ENCODE peak calls at places on chromosomes 11 and 22, in six cellular contexts. One of them, this sample, is unnamed.

GRCh38 chr11:70782401-70782913 is 384.1 kb downstream of the CTTN start:
- DNase-seq in GM23338: no peak
- DNase-seq in A549: no peak
- DNase-seq in HCT116: no peak
- DNase-seq in K562: no peak
- DNase-seq in HepG2: no peak
- DNase-seq in this sample: no peak

GRCh38 chr22:20441631-20442484 is 4.2 kb upstream of the SCARF2 start:
- DNase-seq in A549: no peak
- DNase-seq in HepG2: no peak
- DNase-seq in HCT116: no peak
- DNase-seq in K562: no peak
- DNase-seq in GM23338: no peak
- DNase-seq in this sample: no peak

GRCh38 chr22:37639070-37639760 is at the start of gene SH3BP1:
- DNase-seq in GM23338: peak
- DNase-seq in K562: peak
- DNase-seq in HCT116: no peak
- DNase-seq in A549: no peak
- DNase-seq in HepG2: peak
- DNase-seq in this sample: no peak

GRCh38 chr11:59012942-59013256 is 73.2 kb upstream of the GLYATL1B start:
- DNase-seq in A549: no peak
- DNase-seq in K562: no peak
- DNase-seq in HepG2: no peak
- DNase-seq in HCT116: no peak
- DNase-seq in GM23338: no peak
- DNase-seq in this sample: no peak

GRCh38 chr22:47465809-47466208 is 703.4 kb downstream of the TBC1D22A start:
- DNase-seq in A549: no peak
- DNase-seq in K562: no peak
- DNase-seq in HepG2: no peak
- DNase-seq in GM23338: no peak
- DNase-seq in HCT116: no peak
- DNase-seq in this sample: no peak

GRCh38 chr11:8777907-8778767 is 95.5 kb downstream of the RPL27A start:
- DNase-seq in K562: no peak
- DNase-seq in HepG2: no peak
- DNase-seq in HCT116: no peak
- DNase-seq in GM23338: no peak
- DNase-seq in A549: no peak
- DNase-seq in this sample: no peak

GRCh38 chr11:112290462-112290894 is 29.8 kb upstream of the PLET1 start:
- DNase-seq in HCT116: no peak
- DNase-seq in HepG2: no peak
- DNase-seq in K562: no peak
- DNase-seq in GM23338: peak
- DNase-seq in A549: no peak
- DNase-seq in this sample: no peak

GRCh38 chr22:32130464-32130863 is 28.6 kb downstream of the C22orf42 start:
- DNase-seq in K562: no peak
- DNase-seq in A549: no peak
- DNase-seq in GM23338: no peak
- DNase-seq in HCT116: no peak
- DNase-seq in HepG2: no peak
- DNase-seq in this sample: no peak

GRCh38 chr22:46463435-46464227 is 73.8 kb downstream of the CELSR1 start:
- DNase-seq in K562: no peak
- DNase-seq in A549: no peak
- DNase-seq in HepG2: no peak
- DNase-seq in HCT116: no peak
- DNase-seq in GM23338: no peak
- DNase-seq in this sample: no peak

GRCh38 chr22:39900306-39901227 is at the start of gene GRAP2:
- DNase-seq in A549: no peak
- DNase-seq in K562: peak
- DNase-seq in HCT116: no peak
- DNase-seq in HepG2: no peak
- DNase-seq in GM23338: no peak
- DNase-seq in this sample: no peak

GRCh38 chr11:65445101-65445603 is 22.6 kb downstream of the NEAT1 start:
- DNase-seq in K562: no peak
- DNase-seq in HepG2: no peak
- DNase-seq in GM23338: no peak
- DNase-seq in HCT116: no peak
- DNase-seq in A549: no peak
- DNase-seq in this sample: no peak
- H3K27ac ChIP-seq in K562: peak
- H3K27ac ChIP-seq in HepG2: peak
- H3K27ac ChIP-seq in GM23338: no peak
- H3K27ac ChIP-seq in HCT116: peak
- H3K27ac ChIP-seq in A549: peak
- H3K27ac ChIP-seq in this sample: peak

DNA sequence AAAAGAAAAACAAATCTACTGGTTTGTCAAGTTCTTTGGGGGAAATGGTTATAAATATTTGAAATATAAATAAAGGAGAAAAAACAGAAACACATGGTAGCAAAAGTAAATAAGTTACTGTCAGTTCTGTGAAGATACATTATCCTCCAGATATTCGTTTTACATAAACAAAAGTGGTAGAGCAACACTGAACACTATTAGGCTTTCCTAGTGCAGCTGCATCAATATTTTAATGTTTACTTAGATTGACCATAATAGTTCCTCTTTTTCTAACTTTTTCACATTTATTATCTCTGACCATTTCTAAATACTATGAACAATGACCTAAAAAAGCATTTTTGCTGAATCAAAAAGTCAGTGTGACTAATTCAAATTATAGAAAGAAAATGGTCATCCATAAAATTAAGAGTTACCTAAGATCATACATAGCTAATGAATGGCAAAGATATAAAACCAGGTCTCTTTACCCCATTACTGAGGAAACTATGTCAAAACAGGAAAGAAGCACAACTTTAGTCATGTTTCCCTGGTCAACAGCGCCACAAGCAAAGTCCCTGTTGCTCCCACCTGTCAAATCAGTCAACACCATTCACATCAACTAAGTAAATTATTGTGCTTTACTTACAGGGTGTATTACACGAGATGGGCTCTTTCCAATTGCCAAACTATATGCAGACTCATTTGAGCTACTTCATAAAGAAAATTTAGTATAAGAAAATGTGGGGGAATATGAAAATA is 38.5 kb downstream of the SBF2 start:
- DNase-seq in GM23338: no peak
- DNase-seq in HCT116: no peak
- DNase-seq in K562: no peak
- DNase-seq in A549: no peak
- DNase-seq in HepG2: no peak
- DNase-seq in this sample: no peak
- TF ChIP-seq REST in GM23338: no peak
- TF ChIP-seq REST in HCT116: no peak
- TF ChIP-seq REST in K562: no peak
- TF ChIP-seq REST in A549: no peak
- TF ChIP-seq REST in HepG2: no peak
- TF ChIP-seq REST in this sample: no peak

GRCh38 chr11:1565173-1565903 is 6.7 kb downstream of the DUSP8 start:
- DNase-seq in A549: no peak
- DNase-seq in K562: no peak
- DNase-seq in HCT116: no peak
- DNase-seq in GM23338: no peak
- DNase-seq in HepG2: no peak
- DNase-seq in this sample: no peak
- H3K27ac ChIP-seq in A549: no peak
- H3K27ac ChIP-seq in K562: no peak
- H3K27ac ChIP-seq in HCT116: no peak
- H3K27ac ChIP-seq in GM23338: no peak
- H3K27ac ChIP-seq in HepG2: no peak
- H3K27ac ChIP-seq in this sample: no peak

GRCh38 chr11:43576834-43577521 is 103.6 kb upstream of the HSD17B12 start:
- DNase-seq in HepG2: peak
- DNase-seq in A549: peak
- DNase-seq in K562: peak
- DNase-seq in HCT116: peak
- DNase-seq in GM23338: peak
- DNase-seq in this sample: no peak

GRCh38 chr11:43574949-43575915 is 105.3 kb upstream of the HSD17B12 start:
- DNase-seq in GM23338: peak
- DNase-seq in A549: no peak
- DNase-seq in HCT116: no peak
- DNase-seq in K562: no peak
- DNase-seq in HepG2: no peak
- DNase-seq in this sample: no peak

GRCh38 chr11:43577566-43578264 is 102.8 kb upstream of the HSD17B12 start:
- DNase-seq in GM23338: no peak
- DNase-seq in A549: no peak
- DNase-seq in K562: no peak
- DNase-seq in HepG2: no peak
- DNase-seq in HCT116: no peak
- DNase-seq in this sample: no peak

GRCh38 chr11:43573873-43574272 is 106.7 kb upstream of the HSD17B12 start:
- DNase-seq in HCT116: no peak
- DNase-seq in HepG2: no peak
- DNase-seq in K562: no peak
- DNase-seq in GM23338: no peak
- DNase-seq in A549: no peak
- DNase-seq in this sample: no peak

GRCh38 chr11:43575931-43576833 is 104.4 kb upstream of the HSD17B12 start:
- DNase-seq in A549: no peak
- DNase-seq in HepG2: no peak
- DNase-seq in GM23338: no peak
- DNase-seq in HCT116: no peak
- DNase-seq in K562: no peak
- DNase-seq in this sample: no peak
- TF ChIP-seq REST in A549: no peak
- TF ChIP-seq REST in HepG2: no peak
- TF ChIP-seq REST in GM23338: no peak
- TF ChIP-seq REST in HCT116: no peak
- TF ChIP-seq REST in K562: no peak
- TF ChIP-seq REST in this sample: no peak

DNA sequence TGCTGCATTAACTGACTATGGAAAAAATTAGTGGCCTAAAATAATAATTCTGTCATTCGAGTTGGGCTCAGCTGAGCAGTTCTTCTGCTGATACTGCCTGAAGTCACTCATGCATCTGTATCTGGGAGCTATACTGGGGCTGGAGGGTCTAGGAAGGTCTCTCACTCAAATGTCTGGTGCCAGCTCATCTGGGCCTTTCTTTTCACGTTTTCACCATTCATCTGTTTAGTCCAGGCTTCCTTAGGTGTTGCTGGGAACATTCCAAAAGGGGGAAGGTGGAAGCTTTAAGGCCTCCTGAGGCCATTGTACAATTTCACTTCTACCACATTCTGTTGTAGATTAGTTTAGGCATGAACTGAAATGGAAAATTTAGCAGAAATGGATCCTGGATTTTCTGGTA is 28.0 kb downstream of the YAP1 start:
- DNase-seq in HCT116: no peak
- DNase-seq in GM23338: no peak
- DNase-seq in HepG2: no peak
- DNase-seq in A549: no peak
- DNase-seq in K562: no peak
- DNase-seq in this sample: no peak
- H3K27ac ChIP-seq in HCT116: peak
- H3K27ac ChIP-seq in GM23338: no peak
- H3K27ac ChIP-seq in HepG2: peak
- H3K27ac ChIP-seq in A549: no peak
- H3K27ac ChIP-seq in K562: no peak
- H3K27ac ChIP-seq in this sample: peak

GRCh38 chr22:21951931-21952465 is 650 bp downstream of the PPM1F start:
- DNase-seq in HCT116: no peak
- DNase-seq in K562: peak
- DNase-seq in GM23338: peak
- DNase-seq in A549: no peak
- DNase-seq in HepG2: no peak
- DNase-seq in this sample: no peak
- TF ChIP-seq REST in HCT116: no peak
- TF ChIP-seq REST in K562: no peak
- TF ChIP-seq REST in GM23338: no peak
- TF ChIP-seq REST in A549: no peak
- TF ChIP-seq REST in HepG2: no peak
- TF ChIP-seq REST in this sample: no peak